ENCODE peak calls at places on chromosomes 12 and 14, in four cellular contexts. Y is HepG2, W is K562, E is WTC11. X is an unnamed sample.

GRCh38 chr14:36070056-36071043 is 106.2 kb downstream of the PTCSC3 start:
- DNase-seq in Y (peak), W (peak), E (peak), X (no peak)

GRCh38 chr12:63826002-63826585 is 18.4 kb upstream of the SRGAP1 start:
- DNase-seq in Y (peak), W (no peak), E (no peak), X (no peak)

GRCh38 chr14:86654558-86655184 is 1124.7 kb downstream of the FLRT2 start:
- DNase-seq in Y (peak), W (peak), E (peak), X (no peak)

GRCh38 chr12:118033331-118033730 is 16.8 kb downstream of the RFC5 start:
- DNase-seq in Y (no peak), W (no peak), E (no peak), X (no peak)

GRCh38 chr12:47900480-47901129 is 4.2 kb downstream of the VDR start:
- DNase-seq in Y (peak), W (no peak), E (peak), X (no peak)

GRCh38 chr12:89827592-89827991 is 119.0 kb upstream of the ATP2B1 start:
- DNase-seq in Y (no peak), W (peak), E (no peak), X (no peak)

GRCh38 chr12:38919191-38919590 is 13.8 kb upstream of the CPNE8 start:
- DNase-seq in Y (no peak), W (no peak), E (no peak), X (no peak)

GRCh38 chr14:103073367-103073875 is 10.6 kb upstream of the LBHD2 start:
- DNase-seq in Y (no peak), W (no peak), E (no peak), X (no peak)

GRCh38 chr14:98494582-98494981 is 777.4 kb downstream of the BCL11B start:
- DNase-seq in Y (no peak), W (no peak), E (no peak), X (no peak)

GRCh38 chr14:99981806-99982205 is 83.4 kb upstream of the EVL start:
- DNase-seq in Y (no peak), W (no peak), E (no peak), X (no peak)

GRCh38 chr14:27181304-27181703 is 583.5 kb upstream of the NOVA1 start:
- DNase-seq in Y (no peak), W (no peak), E (no peak), X (no peak)

GRCh38 chr12:40141996-40142395 is 36.1 kb upstream of the SLC2A13 start:
- DNase-seq in Y (no peak), W (no peak), E (no peak), X (no peak)

GRCh38 chr12:123062682-123063426 is 82.4 kb downstream of the ARL6IP4 start:
- DNase-seq in Y (peak), W (no peak), E (no peak), X (no peak)

GRCh38 chr14:103526914-103527248 is 2.1 kb upstream of the TRMT61A start:
- DNase-seq in Y (no peak), W (no peak), E (no peak), X (no peak)

GRCh38 chr12:124609041-124609984 is 41.9 kb upstream of the NCOR2 start:
- DNase-seq in Y (peak), W (peak), E (peak), X (peak)

GRCh38 chr12:62123721-62124203 is 136.4 kb upstream of the USP15 start:
- DNase-seq in Y (peak), W (peak), E (peak), X (no peak)

GRCh38 chr12:75891072-75891471 is 140.5 kb downstream of the PHLDA1 start:
- DNase-seq in Y (no peak), W (no peak), E (no peak), X (no peak)

GRCh38 chr14:95098984-95099599 is 58.2 kb downstream of the DICER1 start:
- DNase-seq in Y (peak), W (peak), E (peak), X (no peak)

GRCh38 chr12:103470664-103471063 is 25.1 kb downstream of the C12orf42 start:
- DNase-seq in Y (no peak), W (no peak), E (no peak), X (no peak)

GRCh38 chr14:80390911-80391310 is 179.6 kb upstream of the DIO2 start:
- DNase-seq in Y (no peak), W (no peak), E (no peak), X (no peak)

GRCh38 chr14:91274796-91275195 is 30.3 kb upstream of the GPR68 start:
- DNase-seq in Y (no peak), W (no peak), E (no peak), X (no peak)

DNA sequence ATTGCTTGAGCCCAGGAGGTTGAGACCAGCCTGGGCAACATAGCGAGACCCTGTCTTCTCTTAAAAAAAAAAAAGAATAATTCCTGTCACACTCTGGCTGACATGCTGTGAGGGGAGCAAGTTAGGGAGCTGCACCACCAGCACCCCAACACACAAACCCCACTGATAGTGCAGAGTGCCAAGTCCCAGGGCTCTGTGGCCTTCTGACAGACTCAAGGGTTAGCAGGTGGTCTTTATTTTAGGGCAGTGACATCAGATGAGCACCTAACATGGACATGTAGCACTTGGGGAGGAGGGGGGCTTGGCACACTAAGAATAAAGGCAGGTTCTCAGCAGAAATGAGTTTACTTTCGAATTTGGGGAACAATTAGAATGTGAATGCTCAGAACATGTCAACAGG is 6.8 kb downstream of the USP5 start:
- DNase-seq in Y (no peak), W (no peak), E (no peak), X (no peak)
- TF ChIP-seq CBFB in Y (no peak), W (no peak), E (no peak), X (no peak)

GRCh38 chr12:50825372-50825838 is 17.3 kb upstream of the TMPRSS12 start:
- DNase-seq in Y (peak), W (peak), E (no peak), X (no peak)
- TF ChIP-seq CBFB in Y (no peak), W (no peak), E (no peak), X (no peak)

DNA sequence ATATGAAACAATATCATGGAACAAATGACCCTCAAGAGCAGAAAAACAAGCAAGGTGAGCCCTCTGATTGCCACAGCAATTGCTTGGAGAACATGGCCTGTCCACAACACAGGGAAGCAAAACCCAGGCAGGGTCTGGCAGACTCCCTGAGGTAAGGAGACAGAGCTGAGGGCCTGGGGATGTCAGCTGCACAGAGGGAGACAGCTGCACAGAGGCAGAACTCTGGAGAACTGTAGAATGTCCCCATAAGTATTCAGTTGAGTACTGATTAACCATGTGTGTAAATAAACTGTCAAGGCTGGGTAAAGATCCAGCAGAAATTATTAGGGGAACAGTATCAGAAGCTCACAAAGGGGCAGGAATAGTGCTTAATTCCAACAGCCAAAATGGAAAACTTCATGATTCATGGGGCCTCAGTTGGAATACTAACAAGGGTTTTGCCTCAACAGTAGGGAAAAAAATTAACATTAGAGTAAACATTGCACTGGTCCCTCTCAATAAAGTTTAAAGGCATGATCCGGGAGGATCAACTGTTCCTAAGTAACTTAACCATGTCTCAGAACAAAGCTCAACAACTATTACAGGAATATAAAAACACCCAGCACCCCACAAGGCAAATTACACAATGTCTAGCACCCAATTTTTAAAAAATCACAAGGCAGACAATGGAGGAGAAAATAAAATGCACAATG is 201.4 kb upstream of the RASSF8 start:
- DNase-seq in Y (peak), W (no peak), E (no peak), X (no peak)
- TF ChIP-seq CBFB in Y (no peak), W (no peak), E (no peak), X (no peak)

DNA sequence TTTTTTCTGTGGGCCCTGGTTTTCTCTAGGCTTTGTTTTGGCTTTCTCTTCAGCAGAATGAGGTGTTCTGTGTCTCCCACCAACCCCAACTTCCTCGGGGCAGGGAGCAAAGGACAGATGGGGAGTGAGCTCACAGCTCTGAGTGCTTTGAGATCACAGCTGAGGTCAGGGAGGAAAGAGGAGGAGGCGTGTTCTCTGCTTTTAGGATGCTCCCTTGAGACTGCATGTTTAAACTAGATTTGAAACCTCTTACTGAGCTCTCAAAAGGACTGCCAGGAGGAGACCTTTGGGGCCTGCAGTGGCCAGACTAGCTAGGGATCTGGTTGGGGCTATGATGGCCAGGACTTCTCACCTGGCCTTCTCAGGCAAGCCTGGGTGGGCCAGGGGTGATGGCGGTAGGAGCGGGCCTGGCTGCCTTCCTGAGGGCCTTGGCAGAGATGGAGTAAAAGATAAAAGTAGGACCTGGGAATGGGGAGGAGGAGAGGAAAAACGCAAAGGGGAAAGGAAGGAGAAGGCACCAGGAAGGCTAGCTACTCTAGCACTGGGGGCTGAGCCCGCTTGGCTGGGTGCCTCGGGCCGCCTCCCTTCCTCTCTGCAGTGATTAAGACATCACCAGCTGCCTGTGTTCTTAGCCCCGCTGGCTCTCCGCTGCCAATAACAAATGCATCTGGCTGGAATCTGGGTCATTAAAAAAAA is 141.1 kb downstream of the TSPAN9 start:
- DNase-seq in Y (no peak), W (no peak), E (no peak), X (no peak)
- TF ChIP-seq CBFB in Y (no peak), W (no peak), E (no peak), X (no peak)

DNA sequence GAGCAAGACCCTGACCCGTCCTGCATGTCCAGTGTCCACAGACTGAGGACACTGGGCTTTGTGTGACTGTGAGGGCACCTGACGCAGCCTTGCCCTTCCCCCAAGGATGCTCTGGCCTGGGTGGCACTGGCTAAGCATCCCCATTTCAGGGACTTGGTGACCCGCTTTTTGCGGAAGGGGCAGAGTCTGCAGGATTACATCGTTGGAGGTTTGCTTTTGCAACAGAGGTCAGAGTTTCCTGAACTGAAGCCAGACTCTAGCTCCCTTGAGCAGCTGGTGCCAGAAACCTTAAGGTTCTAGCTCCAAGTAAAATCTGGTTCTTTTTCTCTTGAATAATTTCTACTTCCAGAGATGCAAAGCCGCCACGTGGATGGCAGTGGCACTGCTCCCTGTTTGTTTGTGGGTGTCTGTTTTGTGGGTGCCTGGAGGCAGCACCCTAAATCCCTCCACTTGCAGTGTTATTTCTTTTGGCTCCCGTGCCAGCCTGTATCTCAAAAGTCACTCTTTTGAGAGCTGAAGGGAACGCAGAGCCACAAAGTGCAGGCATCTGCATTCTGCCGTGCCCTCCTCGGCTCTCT is 184.7 kb downstream of the TSPAN9 start:
- DNase-seq in Y (no peak), W (no peak), E (no peak), X (no peak)
- TF ChIP-seq CBFB in Y (no peak), W (no peak), E (no peak), X (no peak)

GRCh38 chr14:76953196-76953945 is 75.1 kb downstream of the IRF2BPL start:
- DNase-seq in Y (peak), W (no peak), E (no peak), X (no peak)
- TF ChIP-seq CBFB in Y (no peak), W (no peak), E (no peak), X (no peak)

GRCh38 chr12:115259968-115260806 is 576.2 kb upstream of the TBX3 start:
- DNase-seq in Y (peak), W (no peak), E (no peak), X (no peak)
- TF ChIP-seq CBFB in Y (no peak), W (no peak), E (no peak), X (no peak)

GRCh38 chr14:68386950-68387779 is 405.7 kb downstream of the ZFP36L1 start:
- DNase-seq in Y (no peak), W (no peak), E (no peak), X (no peak)
- TF ChIP-seq CBFB in Y (no peak), W (no peak), E (no peak), X (no peak)

GRCh38 chr12:27140478-27140969 is 58.1 kb upstream of the C12orf71 start:
- DNase-seq in Y (no peak), W (no peak), E (no peak), X (no peak)

GRCh38 chr12:27143676-27144075 is 61.3 kb upstream of the C12orf71 start:
- DNase-seq in Y (no peak), W (no peak), E (no peak), X (no peak)

GRCh38 chr12:27142102-27142721 is 59.8 kb upstream of the C12orf71 start:
- DNase-seq in Y (peak), W (peak), E (peak), X (no peak)
- TF ChIP-seq CBFB in Y (no peak), W (no peak), E (no peak), X (no peak)

GRCh38 chr14:105026789-105027563 is 6.1 kb upstream of the CDCA4 start:
- DNase-seq in Y (no peak), W (no peak), E (no peak), X (no peak)
- TF ChIP-seq CBFB in Y (no peak), W (no peak), E (no peak), X (no peak)